ENCODE peak calls at places on chromosomes 16 and 17, in five cellular contexts. J, F, Q, P and G are unnamed samples.

GRCh38 chr17:62093188-62094155 is 28.4 kb upstream of the MED13 start:
- DNase-seq in Q (no peak), P (peak), J (no peak), F (peak), G (no peak)

GRCh38 chr17:64327201-64327930 is 63.3 kb downstream of the PECAM1 start:
- DNase-seq in Q (no peak), J (no peak), F (no peak), P (peak), G (no peak)

GRCh38 chr16:86980644-86981043 is 336.5 kb downstream of the C16orf95 start:
- DNase-seq in J (no peak), Q (peak), F (no peak), P (no peak), G (no peak)

GRCh38 chr17:18321309-18321708 is 6.2 kb downstream of the SMCR8 start:
- DNase-seq in F (no peak), Q (no peak), J (no peak), P (peak), G (no peak)

GRCh38 chr16:8430401-8430800 is 159.9 kb downstream of the TMEM114 start:
- DNase-seq in J (no peak), F (no peak), Q (no peak), P (no peak), G (no peak)

GRCh38 chr17:49337900-49338299 is 24.1 kb downstream of the ZNF652 start:
- DNase-seq in Q (no peak), J (no peak), P (peak), F (no peak), G (no peak)

GRCh38 chr17:50198026-50198669 is 3.3 kb downstream of the COL1A1 start:
- DNase-seq in F (no peak), P (peak), Q (peak), J (no peak), G (no peak)

GRCh38 chr16:70687172-70687531 is 1.3 kb upstream of the MTSS2 start:
- DNase-seq in F (no peak), J (no peak), P (no peak), Q (no peak), G (no peak)

GRCh38 chr17:30920683-30921543 is 832 bp upstream of the ADAP2 start:
- DNase-seq in Q (no peak), F (no peak), J (no peak), P (no peak), G (no peak)

GRCh38 chr17:57622886-57623433 is 122.1 kb downstream of the CCDC182 start:
- DNase-seq in F (no peak), J (no peak), Q (peak), P (peak), G (no peak)

GRCh38 chr16:57826706-57827625 is 24.7 kb upstream of the KIFC3 start:
- DNase-seq in Q (no peak), P (peak), J (no peak), F (no peak), G (no peak)

GRCh38 chr16:76780556-76780955 is 410.4 kb upstream of the MON1B start:
- DNase-seq in J (no peak), F (peak), Q (no peak), P (no peak), G (no peak)

GRCh38 chr16:77250395-77250794 is 51.2 kb downstream of the SYCE1L start:
- DNase-seq in Q (no peak), F (no peak), J (no peak), P (peak), G (no peak)

GRCh38 chr16:83363521-83363920 is 444.3 kb upstream of the HSBP1 start:
- DNase-seq in P (no peak), J (no peak), F (no peak), Q (no peak), G (no peak)

GRCh38 chr16:31191697-31192428 is 10.7 kb downstream of the PYCARD start:
- DNase-seq in Q (no peak), J (no peak), P (no peak), F (no peak), G (no peak)

GRCh38 chr17:8632087-8632486 is 1.6 kb upstream of the MYH10 start:
- DNase-seq in F (no peak), P (no peak), J (no peak), Q (no peak), G (no peak)

GRCh38 chr17:79377230-79377790 is 233.5 kb downstream of the RBFOX3 start:
- DNase-seq in F (no peak), J (no peak), P (no peak), Q (no peak), G (no peak)
- H3K27ac ChIP-seq in F (no peak), J (no peak), P (no peak), Q (no peak), G (no peak)

GRCh38 chr17:76582660-76583059 is 3.0 kb downstream of the ST6GALNAC2 start:
- DNase-seq in F (no peak), P (no peak), J (no peak), Q (peak), G (no peak)

GRCh38 chr17:76586741-76587487 is 1.3 kb upstream of the ST6GALNAC2 start:
- DNase-seq in P (no peak), J (no peak), F (no peak), Q (no peak), G (no peak)

GRCh38 chr17:76584427-76585047 is 1.1 kb downstream of the ST6GALNAC2 start:
- DNase-seq in J (no peak), Q (no peak), P (peak), F (no peak), G (no peak)

GRCh38 chr17:76585649-76586593 is at the start of gene ST6GALNAC2:
- DNase-seq in F (no peak), Q (peak), P (peak), J (no peak), G (peak)

GRCh38 chr17:76585048-76585648 is 512 bp downstream of the ST6GALNAC2 start:
- DNase-seq in J (no peak), Q (no peak), P (peak), F (no peak), G (no peak)
- H3K27ac ChIP-seq in J (no peak), Q (peak), P (no peak), F (peak), G (no peak)

DNA sequence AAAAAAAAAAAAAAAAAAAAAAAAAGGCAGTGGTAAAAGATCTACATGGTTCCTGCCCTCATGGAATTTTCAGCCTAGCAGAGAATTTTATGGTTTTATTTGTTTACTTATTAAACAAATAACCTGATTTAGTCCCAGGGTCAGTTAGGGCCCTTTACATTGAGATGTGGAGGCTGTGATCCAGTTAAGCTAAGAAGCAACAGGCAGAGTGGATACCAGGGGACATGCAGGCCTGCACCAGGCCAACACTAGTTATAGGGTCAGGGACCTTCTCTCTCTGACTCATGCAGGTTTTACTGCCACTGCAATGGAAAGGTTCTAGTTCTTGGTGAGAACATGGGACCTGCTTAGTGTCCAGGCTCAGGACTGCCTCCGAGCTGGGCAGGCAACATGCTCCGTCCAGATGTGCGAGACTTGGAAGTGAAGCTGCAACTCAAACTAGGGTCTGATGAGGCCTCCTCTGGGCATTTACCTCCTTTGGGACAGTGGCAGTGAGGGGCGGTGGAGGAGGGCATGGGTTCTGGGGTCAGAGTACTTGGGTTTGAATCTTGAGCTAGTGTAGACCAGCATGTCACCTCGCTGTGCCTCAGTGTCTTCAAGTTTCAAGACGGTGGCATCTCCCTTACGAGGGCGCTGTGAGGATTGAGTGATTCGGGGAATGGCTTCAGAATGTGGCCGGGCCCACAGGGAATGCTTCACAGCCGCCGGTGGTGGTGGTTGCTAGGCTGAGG is 301.8 kb downstream of the CPPED1 start:
- DNase-seq in Q (no peak), P (no peak), J (no peak), F (no peak), G (no peak)
- H3K27ac ChIP-seq in Q (no peak), P (no peak), J (no peak), F (no peak), G (no peak)

GRCh38 chr17:1994707-1995106 is 30.4 kb downstream of the RTN4RL1 start:
- DNase-seq in F (no peak), J (no peak), P (no peak), Q (no peak), G (no peak)

GRCh38 chr17:1997146-1997586 is 28.0 kb downstream of the RTN4RL1 start:
- DNase-seq in F (no peak), Q (no peak), J (no peak), P (no peak), G (no peak)

GRCh38 chr17:1995321-1996242 is 29.6 kb downstream of the RTN4RL1 start:
- DNase-seq in F (no peak), Q (no peak), J (no peak), P (no peak), G (no peak)

GRCh38 chr17:1997587-1998425 is 27.3 kb downstream of the RTN4RL1 start:
- DNase-seq in P (no peak), J (no peak), Q (peak), F (no peak), G (no peak)

GRCh38 chr17:1996243-1997145 is 28.6 kb downstream of the RTN4RL1 start:
- DNase-seq in J (no peak), P (no peak), Q (no peak), F (no peak), G (no peak)
- H3K27ac ChIP-seq in J (no peak), P (no peak), Q (peak), F (no peak), G (no peak)

DNA sequence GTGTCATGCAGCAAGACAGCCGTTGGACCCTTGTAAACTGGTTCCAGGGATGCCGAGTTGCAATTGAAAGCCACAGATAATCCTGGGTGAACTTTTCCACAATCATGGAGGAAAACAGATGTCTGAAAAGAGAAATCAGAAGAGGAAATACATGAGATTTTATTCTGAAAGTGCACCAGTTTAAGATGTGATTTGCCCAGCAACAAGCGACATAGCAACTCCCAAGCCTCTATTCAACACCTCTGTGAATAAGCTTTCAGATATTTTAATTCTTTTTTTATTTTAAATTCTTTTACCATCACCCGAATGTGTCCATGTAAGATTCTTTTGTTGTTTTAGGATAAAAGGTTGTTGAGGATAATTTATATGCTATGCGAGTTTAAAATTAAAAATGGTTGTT is 46.0 kb downstream of the PKD1L3 start:
- DNase-seq in J (no peak), P (no peak), Q (no peak), F (no peak), G (no peak)
- H3K27ac ChIP-seq in J (no peak), P (no peak), Q (no peak), F (no peak), G (no peak)

GRCh38 chr17:72554508-72554907 is 433.7 kb downstream of the SOX9 start:
- DNase-seq in P (no peak), F (no peak), Q (no peak), J (no peak), G (no peak)
- H3K27ac ChIP-seq in P (no peak), F (no peak), Q (no peak), J (no peak), G (no peak)

GRCh38 chr16:20734782-20735181 is 6.8 kb downstream of the THUMPD1 start:
- DNase-seq in P (no peak), Q (no peak), J (no peak), F (no peak), G (no peak)
- H3K27ac ChIP-seq in P (no peak), Q (no peak), J (peak), F (no peak), G (no peak)

GRCh38 chr16:15796885-15797284 is 59.9 kb downstream of the MYH11 start:
- DNase-seq in Q (no peak), P (no peak), J (no peak), F (no peak), G (no peak)
- H3K27ac ChIP-seq in Q (no peak), P (no peak), J (peak), F (no peak), G (no peak)